ENCODE peak calls at places on chromosomes 12 and 14, in nine cellular contexts. D is AG04450, G is tibial artery, A is fibroblast of villous mesenchyme, P is cardiac muscle cell, B is adrenal gland, E is HCT116, X is LNCaP clone FGC, C is heart right ventricle. S is an unnamed sample.

GRCh38 chr14:104262515-104263514 is 124.4 kb downstream of the KIF26A start:
- DNase-seq in P (no peak), E (no peak), A (no peak), X (no peak), C (no peak), B (no peak), G (peak; percentile 44), D (no peak), S (no peak)

GRCh38 chr12:75553398-75553797 is 42.0 kb upstream of the KRR1 start:
- DNase-seq in C (no peak), B (no peak), D (no peak), G (no peak), P (no peak), E (peak; percentile 32), A (no peak), X (no peak), S (no peak)

GRCh38 chr14:105499256-105500035 is 8.4 kb downstream of the TEDC1 start:
- DNase-seq in D (no peak), G (peak; percentile 65), B (no peak), E (no peak), C (no peak), P (no peak), X (no peak), A (no peak), S (no peak)

GRCh38 chr12:121287267-121287954 is 9.1 kb downstream of the CAMKK2 start:
- DNase-seq in C (no peak), E (no peak), P (peak; percentile 30), B (no peak), X (no peak), G (no peak), A (peak; percentile 38), D (peak; percentile 33), S (peak; percentile 34)

GRCh38 chr14:32594766-32595165 is 265.7 kb downstream of the AKAP6 start:
- DNase-seq in A (peak; percentile 46), C (no peak), G (no peak), P (peak; percentile 55), E (no peak), X (no peak), D (no peak), B (no peak), S (peak; percentile 53)

GRCh38 chr14:94028450-94028826 is 2.3 kb downstream of the OTUB2 start:
- DNase-seq in G (no peak), P (no peak), B (no peak), E (peak; percentile 88), X (no peak), C (no peak), A (no peak), D (no peak), S (peak; percentile 31)

GRCh38 chr14:65993996-65994395 is 492.2 kb upstream of the CCDC196 start:
- DNase-seq in G (no peak), X (no peak), A (no peak), C (no peak), P (no peak), E (no peak), D (no peak), B (no peak), S (no peak)

GRCh38 chr12:122159879-122160278 is 14.1 kb downstream of the IL31 start:
- DNase-seq in B (no peak), C (no peak), P (no peak), X (no peak), G (no peak), A (no peak), E (no peak), D (no peak), S (no peak)

GRCh38 chr12:96397756-96398421 is 2.4 kb downstream of the CDK17 start:
- DNase-seq in C (no peak), A (peak; percentile 52), G (no peak), P (peak; percentile 30), B (no peak), E (no peak), X (no peak), D (no peak), S (peak; percentile 46)

GRCh38 chr12:96399081-96399918 is 939 bp downstream of the CDK17 start:
- DNase-seq in G (peak; percentile 87), P (peak; percentile 72), X (no peak), A (peak; percentile 79), B (peak; percentile 68), D (no peak), E (no peak), C (peak; percentile 79), S (peak; percentile 85)

GRCh38 chr12:96399919-96400630 is at the start of gene CDK17:
- DNase-seq in C (peak; percentile 87), B (peak; percentile 82), G (peak; percentile 91), P (peak; percentile 93), A (peak; percentile 90), X (no peak), D (peak; percentile 69), E (peak; percentile 50), S (peak; percentile 91)

GRCh38 chr12:96396914-96397313 is 3.3 kb downstream of the CDK17 start:
- DNase-seq in D (no peak), B (no peak), P (no peak), A (no peak), G (no peak), E (no peak), X (no peak), C (no peak), S (no peak)

DNA sequence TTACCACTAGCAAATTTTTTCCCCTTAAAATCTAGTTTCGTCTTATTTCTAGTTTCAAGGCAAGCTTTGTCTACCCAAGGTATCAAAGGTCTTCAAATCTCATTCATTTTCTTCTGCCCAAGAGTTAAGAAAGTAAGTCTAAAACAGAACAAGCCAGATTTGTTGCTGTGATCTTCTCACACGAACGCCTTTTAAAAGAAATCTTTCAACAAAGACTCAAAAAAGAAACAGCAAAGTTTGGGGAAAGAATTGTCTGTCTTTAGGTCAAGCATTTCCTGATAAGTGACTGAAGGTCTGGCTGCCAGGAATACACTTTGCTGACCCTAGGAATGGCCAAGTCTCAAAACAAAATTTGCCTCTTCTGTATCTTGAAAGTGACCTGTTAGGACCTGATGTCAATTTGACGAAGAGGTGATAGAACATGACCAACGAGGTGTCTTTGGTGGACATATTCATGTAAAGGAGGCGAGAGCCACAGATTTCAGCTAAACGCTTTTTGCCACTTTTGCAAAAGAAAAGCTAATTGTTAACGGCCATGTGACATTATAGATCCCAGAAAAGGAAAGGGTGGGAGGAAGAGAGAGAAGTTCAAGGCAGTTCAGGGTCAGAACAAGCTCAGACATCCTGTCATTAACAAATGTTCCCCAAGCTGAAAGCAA is 1.7 kb downstream of the CDK17 start:
- DNase-seq in D (no peak), A (peak; percentile 37), C (no peak), X (no peak), E (no peak), G (no peak), B (no peak), P (no peak), S (peak; percentile 47)
- H3K4me3 ChIP-seq in D (peak overlapping the region; percentile 94), A (peak overlapping the region; percentile 93), C (peak overlapping the region; percentile 89), X (peak overlapping the region; percentile 61), E (peak overlapping the region; percentile 59), G (peak overlapping the region; percentile 88), B (peak overlapping the region; percentile 96), P (peak overlapping the region; percentile 73), S (peak overlapping the region; percentile 73)

DNA sequence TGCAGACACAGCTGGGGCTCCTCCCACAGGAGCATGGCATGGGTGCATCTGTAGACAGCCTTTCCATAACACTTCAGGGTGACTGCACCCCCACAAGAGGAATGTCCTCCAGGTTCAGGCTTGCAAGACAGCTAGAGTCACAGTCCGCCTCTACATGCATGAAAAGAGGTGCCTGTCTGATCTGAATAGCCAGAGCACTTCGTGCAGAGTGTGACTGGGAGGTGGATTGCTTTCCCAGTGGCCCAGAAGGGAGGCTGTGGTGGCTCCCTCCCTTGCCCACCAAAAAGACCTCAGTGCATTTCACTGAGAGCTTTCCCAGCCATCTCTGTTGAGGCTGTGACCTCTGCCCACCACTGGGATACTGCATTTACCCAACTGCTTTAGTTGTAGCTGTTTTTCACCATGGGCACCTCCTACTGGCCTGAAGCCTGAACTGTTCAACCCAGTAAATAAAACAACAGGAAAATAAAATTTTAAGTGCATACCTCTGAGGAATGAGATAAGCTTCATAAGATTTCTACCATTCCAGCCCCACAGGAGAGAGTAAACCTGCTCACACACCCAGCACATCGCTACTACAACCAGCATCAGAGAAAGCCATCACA is 14.1 kb downstream of the CEP128 start:
- DNase-seq in A (no peak), D (no peak), E (no peak), B (no peak), P (no peak), G (no peak), X (no peak), C (no peak), S (no peak)
- TF ChIP-seq CTCF in A (peak; percentile 24), D (peak; percentile 22), E (peak; percentile 36), B (no peak), P (no peak), G (no peak), X (no peak), C (no peak), S (no peak)

GRCh38 chr12:88574278-88574677 is 6.0 kb downstream of the KITLG start:
- DNase-seq in X (no peak), D (no peak), A (peak; percentile 62), B (no peak), P (no peak), C (no peak), G (no peak), E (no peak), S (no peak)

GRCh38 chr12:88570103-88570502 is 10.2 kb downstream of the KITLG start:
- DNase-seq in B (no peak), A (peak; percentile 70), C (no peak), P (peak; percentile 59), X (no peak), E (no peak), G (no peak), D (no peak), S (peak; percentile 72)

GRCh38 chr12:88571543-88571942 is 8.7 kb downstream of the KITLG start:
- DNase-seq in C (no peak), B (no peak), A (no peak), E (no peak), G (no peak), P (no peak), X (no peak), D (no peak), S (no peak)

GRCh38 chr12:88575361-88575959 is 4.8 kb downstream of the KITLG start:
- DNase-seq in P (no peak), X (no peak), D (no peak), C (no peak), E (no peak), B (no peak), G (no peak), A (no peak), S (no peak)

DNA sequence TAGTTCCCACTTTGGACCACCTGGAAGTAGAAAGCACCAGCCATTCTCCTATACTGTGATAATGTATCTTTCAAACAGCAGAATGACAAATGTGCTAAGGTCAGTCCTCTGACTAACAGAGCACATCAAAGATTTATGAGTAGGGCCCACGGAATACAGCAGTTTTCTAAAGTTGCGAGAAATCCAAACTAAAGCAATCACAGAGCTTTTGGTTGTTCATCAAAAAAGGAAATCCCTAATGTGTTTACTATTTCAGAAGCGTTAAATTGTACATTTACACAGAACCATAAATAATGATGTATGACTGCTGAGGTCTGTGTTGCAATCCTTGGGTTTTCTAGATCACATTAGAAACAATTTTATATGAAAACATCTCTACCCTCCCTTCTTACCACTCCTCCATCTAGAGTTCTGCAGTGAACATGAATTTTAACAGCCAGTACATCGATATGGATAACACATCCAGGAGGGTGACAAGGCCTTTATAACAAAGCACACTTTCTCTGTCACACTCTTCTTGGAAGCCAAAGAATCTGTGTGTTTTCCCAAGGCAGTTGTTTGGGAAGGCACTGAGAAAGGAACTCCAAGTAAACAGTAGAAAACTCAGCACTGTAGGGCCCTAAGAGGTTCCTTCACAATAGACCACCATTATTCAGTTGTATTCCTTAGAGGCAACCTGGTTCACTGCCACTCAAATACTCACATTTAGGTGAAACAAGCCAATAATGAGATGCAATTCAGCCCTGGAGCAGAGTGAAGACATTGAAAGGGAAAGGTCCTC is 7.3 kb downstream of the KITLG start:
- DNase-seq in A (peak; percentile 76), B (no peak), E (no peak), P (no peak), D (no peak), C (no peak), G (no peak), X (no peak), S (no peak)
- H3K4me3 ChIP-seq in A (no peak overlapping the region), B (no peak overlapping the region), E (no peak overlapping the region), P (no peak overlapping the region), D (no peak overlapping the region), C (no peak overlapping the region), G (no peak overlapping the region), X (no peak overlapping the region), S (no peak overlapping the region)

DNA sequence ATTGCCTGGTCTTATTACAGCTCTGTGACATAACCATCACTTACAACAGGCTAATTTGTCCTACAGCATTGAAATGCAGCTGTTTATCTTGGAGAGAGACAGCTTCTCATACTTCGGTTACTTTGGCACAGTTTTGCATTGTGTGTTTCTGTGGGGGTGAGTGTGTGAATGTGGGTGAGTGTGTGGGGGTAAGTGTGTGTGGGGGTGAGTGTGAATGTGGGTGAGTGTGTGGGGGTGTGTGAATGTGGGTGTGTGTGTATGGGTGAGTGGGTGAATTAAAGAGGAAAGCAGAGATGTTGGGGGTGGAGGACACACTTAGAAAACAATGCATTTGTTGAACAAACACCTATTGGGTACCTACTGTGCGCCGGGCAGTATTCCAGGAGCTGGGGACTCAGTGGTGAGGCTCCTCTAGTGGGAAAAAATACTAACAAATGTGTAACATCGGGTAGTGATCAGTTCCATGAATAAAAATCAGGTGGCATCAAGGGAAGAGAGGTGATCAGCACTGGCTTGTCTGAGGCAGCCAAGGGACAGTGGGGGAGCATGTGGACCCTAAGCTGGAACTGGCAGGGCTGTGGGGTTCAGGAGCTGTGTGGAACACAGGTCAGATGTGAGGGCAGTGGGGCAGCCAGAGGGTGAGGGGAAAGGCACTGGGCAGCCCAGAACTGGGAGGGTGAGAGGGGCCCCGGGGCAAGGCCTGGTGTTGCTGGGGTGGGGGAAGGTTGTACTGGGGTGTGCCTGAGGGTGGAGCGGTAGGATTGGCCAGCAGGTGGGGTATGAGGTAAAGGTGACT is 44.1 kb upstream of the AMN start:
- DNase-seq in G (no peak), P (no peak), A (no peak), C (no peak), B (no peak), D (no peak), E (no peak), X (no peak), S (no peak)
- TF ChIP-seq CTCF in G (no peak), P (no peak), A (no peak), C (no peak), B (no peak), D (no peak), E (peak; percentile 31), X (no peak), S (no peak)

S was measured in fibroblast of pulmonary artery.